ENCODE peak calls at places on chromosomes 5 and 9, in nine cellular contexts. One of them, this sample, is unnamed.

GRCh38 chr9:96015876-96016686 is 140.6 kb downstream of the ERCC6L2 start:
- DNase-seq in left ventricle myocardium inferior: no peak
- DNase-seq in HCT116: no peak
- DNase-seq in IMR-90: peak
- DNase-seq in thoracic aorta: no peak
- DNase-seq in PC-3: no peak
- DNase-seq in pancreas: no peak
- DNase-seq in MM.1S: peak
- DNase-seq in keratinocyte: no peak
- DNase-seq in this sample: no peak

GRCh38 chr9:109401169-109401989 is 80.5 kb upstream of the EPB41L4B start:
- DNase-seq in pancreas: peak
- DNase-seq in thoracic aorta: no peak
- DNase-seq in MM.1S: peak
- DNase-seq in IMR-90: peak
- DNase-seq in left ventricle myocardium inferior: no peak
- DNase-seq in PC-3: peak
- DNase-seq in keratinocyte: peak
- DNase-seq in HCT116: peak
- DNase-seq in this sample: no peak

GRCh38 chr9:78040726-78041125 is 9.1 kb upstream of the GNAQ start:
- DNase-seq in HCT116: no peak
- DNase-seq in IMR-90: no peak
- DNase-seq in thoracic aorta: no peak
- DNase-seq in pancreas: no peak
- DNase-seq in left ventricle myocardium inferior: no peak
- DNase-seq in MM.1S: no peak
- DNase-seq in keratinocyte: no peak
- DNase-seq in PC-3: no peak
- DNase-seq in this sample: no peak

GRCh38 chr9:131282688-131283422 is 6.5 kb upstream of the FAM78A start:
- DNase-seq in left ventricle myocardium inferior: peak
- DNase-seq in keratinocyte: no peak
- DNase-seq in pancreas: no peak
- DNase-seq in PC-3: no peak
- DNase-seq in HCT116: no peak
- DNase-seq in thoracic aorta: no peak
- DNase-seq in IMR-90: peak
- DNase-seq in MM.1S: no peak
- DNase-seq in this sample: no peak

GRCh38 chr5:29077451-29077850 is 2039.1 kb upstream of the CDH9 start:
- DNase-seq in MM.1S: no peak
- DNase-seq in keratinocyte: no peak
- DNase-seq in PC-3: peak
- DNase-seq in thoracic aorta: no peak
- DNase-seq in left ventricle myocardium inferior: no peak
- DNase-seq in IMR-90: no peak
- DNase-seq in pancreas: no peak
- DNase-seq in HCT116: no peak
- DNase-seq in this sample: no peak

GRCh38 chr9:73038613-73039012 is 85.8 kb upstream of the ALDH1A1 start:
- DNase-seq in left ventricle myocardium inferior: peak
- DNase-seq in thoracic aorta: peak
- DNase-seq in keratinocyte: no peak
- DNase-seq in IMR-90: no peak
- DNase-seq in MM.1S: no peak
- DNase-seq in HCT116: no peak
- DNase-seq in PC-3: no peak
- DNase-seq in pancreas: peak
- DNase-seq in this sample: no peak

GRCh38 chr9:88587885-88588628 is 53.1 kb downstream of the NXNL2 start:
- DNase-seq in PC-3: no peak
- DNase-seq in thoracic aorta: no peak
- DNase-seq in IMR-90: peak
- DNase-seq in HCT116: no peak
- DNase-seq in pancreas: no peak
- DNase-seq in MM.1S: no peak
- DNase-seq in keratinocyte: no peak
- DNase-seq in left ventricle myocardium inferior: no peak
- DNase-seq in this sample: no peak

GRCh38 chr5:38462972-38463633 is 93.3 kb downstream of the LIFR start:
- DNase-seq in keratinocyte: no peak
- DNase-seq in IMR-90: peak
- DNase-seq in pancreas: no peak
- DNase-seq in PC-3: peak
- DNase-seq in HCT116: no peak
- DNase-seq in left ventricle myocardium inferior: no peak
- DNase-seq in MM.1S: no peak
- DNase-seq in thoracic aorta: no peak
- DNase-seq in this sample: no peak

GRCh38 chr5:137446611-137447010 is 52.5 kb downstream of the SPOCK1 start:
- DNase-seq in PC-3: no peak
- DNase-seq in IMR-90: no peak
- DNase-seq in MM.1S: no peak
- DNase-seq in keratinocyte: no peak
- DNase-seq in left ventricle myocardium inferior: no peak
- DNase-seq in thoracic aorta: no peak
- DNase-seq in pancreas: no peak
- DNase-seq in HCT116: no peak
- DNase-seq in this sample: no peak

GRCh38 chr5:14687023-14687665 is 22.6 kb downstream of the OTULIN start:
- DNase-seq in MM.1S: no peak
- DNase-seq in thoracic aorta: no peak
- DNase-seq in IMR-90: no peak
- DNase-seq in pancreas: no peak
- DNase-seq in PC-3: no peak
- DNase-seq in left ventricle myocardium inferior: peak
- DNase-seq in HCT116: no peak
- DNase-seq in keratinocyte: no peak
- DNase-seq in this sample: peak

GRCh38 chr5:16907270-16907669 is 28.8 kb downstream of the MYO10 start:
- DNase-seq in pancreas: no peak
- DNase-seq in left ventricle myocardium inferior: no peak
- DNase-seq in keratinocyte: no peak
- DNase-seq in MM.1S: no peak
- DNase-seq in PC-3: no peak
- DNase-seq in HCT116: no peak
- DNase-seq in thoracic aorta: no peak
- DNase-seq in IMR-90: no peak
- DNase-seq in this sample: no peak
- H3K27ac ChIP-seq in pancreas: no peak
- H3K27ac ChIP-seq in left ventricle myocardium inferior: no peak
- H3K27ac ChIP-seq in keratinocyte: no peak
- H3K27ac ChIP-seq in MM.1S: no peak
- H3K27ac ChIP-seq in PC-3: no peak
- H3K27ac ChIP-seq in HCT116: no peak
- H3K27ac ChIP-seq in thoracic aorta: no peak
- H3K27ac ChIP-seq in IMR-90: no peak
- H3K27ac ChIP-seq in this sample: no peak

DNA sequence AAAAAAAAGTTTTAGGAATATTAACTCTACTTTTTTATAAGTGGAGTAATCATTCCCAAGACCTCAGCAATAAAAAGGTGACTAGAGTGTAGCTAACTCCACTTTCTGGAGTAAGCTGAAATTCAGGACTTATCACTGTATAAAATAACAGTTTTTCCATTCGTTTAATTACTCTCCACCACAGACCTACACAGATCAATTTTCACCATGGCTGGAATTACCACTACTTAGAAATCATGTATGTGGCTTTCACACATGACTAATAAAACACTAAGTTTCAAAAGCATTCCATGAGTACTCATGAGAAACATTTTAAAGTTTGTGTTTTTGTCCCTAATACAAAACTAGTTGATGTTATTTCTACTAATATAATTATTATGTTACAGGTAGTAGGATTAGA is 9.9 kb downstream of the PLPP1 start:
- DNase-seq in thoracic aorta: no peak
- DNase-seq in HCT116: no peak
- DNase-seq in PC-3: no peak
- DNase-seq in pancreas: no peak
- DNase-seq in keratinocyte: no peak
- DNase-seq in left ventricle myocardium inferior: no peak
- DNase-seq in MM.1S: no peak
- DNase-seq in IMR-90: no peak
- DNase-seq in this sample: no peak
- H3K27ac ChIP-seq in thoracic aorta: no peak
- H3K27ac ChIP-seq in HCT116: no peak
- H3K27ac ChIP-seq in PC-3: no peak
- H3K27ac ChIP-seq in pancreas: no peak
- H3K27ac ChIP-seq in keratinocyte: no peak
- H3K27ac ChIP-seq in left ventricle myocardium inferior: no peak
- H3K27ac ChIP-seq in MM.1S: no peak
- H3K27ac ChIP-seq in IMR-90: no peak
- H3K27ac ChIP-seq in this sample: no peak

GRCh38 chr5:149782018-149782899 is 52.1 kb downstream of the PPARGC1B start:
- DNase-seq in left ventricle myocardium inferior: peak
- DNase-seq in HCT116: no peak
- DNase-seq in pancreas: no peak
- DNase-seq in IMR-90: no peak
- DNase-seq in keratinocyte: no peak
- DNase-seq in PC-3: no peak
- DNase-seq in thoracic aorta: no peak
- DNase-seq in MM.1S: no peak
- DNase-seq in this sample: no peak
- H3K27ac ChIP-seq in left ventricle myocardium inferior: peak
- H3K27ac ChIP-seq in HCT116: no peak
- H3K27ac ChIP-seq in pancreas: no peak
- H3K27ac ChIP-seq in IMR-90: no peak
- H3K27ac ChIP-seq in keratinocyte: no peak
- H3K27ac ChIP-seq in PC-3: no peak
- H3K27ac ChIP-seq in thoracic aorta: no peak
- H3K27ac ChIP-seq in MM.1S: peak
- H3K27ac ChIP-seq in this sample: no peak

DNA sequence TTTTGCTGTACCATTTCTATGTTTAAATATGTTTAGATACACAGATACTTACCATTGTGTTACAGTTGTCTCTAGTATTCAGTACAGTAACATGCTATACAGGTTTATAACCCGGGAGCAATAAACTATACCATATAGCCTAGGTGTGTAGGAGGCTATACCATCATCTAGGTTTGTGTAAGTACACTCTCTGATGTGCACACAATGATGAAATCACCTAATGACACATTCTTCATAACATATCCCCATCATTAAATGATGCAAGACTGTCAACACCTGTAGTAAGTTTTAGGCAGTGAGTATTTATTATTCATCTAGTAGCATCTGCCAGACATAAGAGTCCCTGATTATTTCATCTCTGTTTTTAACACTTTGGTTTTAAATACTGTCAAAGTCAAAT is 7.3 kb upstream of the DHFR start:
- DNase-seq in MM.1S: no peak
- DNase-seq in keratinocyte: peak
- DNase-seq in HCT116: no peak
- DNase-seq in PC-3: peak
- DNase-seq in IMR-90: no peak
- DNase-seq in thoracic aorta: no peak
- DNase-seq in left ventricle myocardium inferior: no peak
- DNase-seq in pancreas: no peak
- DNase-seq in this sample: no peak
- H3K27ac ChIP-seq in MM.1S: no peak
- H3K27ac ChIP-seq in keratinocyte: peak
- H3K27ac ChIP-seq in HCT116: no peak
- H3K27ac ChIP-seq in PC-3: no peak
- H3K27ac ChIP-seq in IMR-90: no peak
- H3K27ac ChIP-seq in thoracic aorta: no peak
- H3K27ac ChIP-seq in left ventricle myocardium inferior: no peak
- H3K27ac ChIP-seq in pancreas: no peak
- H3K27ac ChIP-seq in this sample: peak

GRCh38 chr5:140312067-140312790 is 9.3 kb upstream of the PFDN1 start:
- DNase-seq in pancreas: no peak
- DNase-seq in PC-3: peak
- DNase-seq in left ventricle myocardium inferior: no peak
- DNase-seq in thoracic aorta: peak
- DNase-seq in IMR-90: peak
- DNase-seq in keratinocyte: no peak
- DNase-seq in HCT116: no peak
- DNase-seq in MM.1S: no peak
- DNase-seq in this sample: peak

GRCh38 chr5:140311011-140311467 is 8.1 kb upstream of the PFDN1 start:
- DNase-seq in IMR-90: peak
- DNase-seq in PC-3: peak
- DNase-seq in MM.1S: no peak
- DNase-seq in keratinocyte: no peak
- DNase-seq in HCT116: no peak
- DNase-seq in thoracic aorta: no peak
- DNase-seq in pancreas: no peak
- DNase-seq in left ventricle myocardium inferior: no peak
- DNase-seq in this sample: no peak

GRCh38 chr5:140309706-140310249 is 6.9 kb upstream of the PFDN1 start:
- DNase-seq in PC-3: no peak
- DNase-seq in thoracic aorta: no peak
- DNase-seq in HCT116: no peak
- DNase-seq in keratinocyte: no peak
- DNase-seq in MM.1S: no peak
- DNase-seq in left ventricle myocardium inferior: no peak
- DNase-seq in IMR-90: no peak
- DNase-seq in pancreas: no peak
- DNase-seq in this sample: no peak

GRCh38 chr5:140310434-140310833 is 7.5 kb upstream of the PFDN1 start:
- DNase-seq in thoracic aorta: no peak
- DNase-seq in PC-3: peak
- DNase-seq in IMR-90: no peak
- DNase-seq in left ventricle myocardium inferior: no peak
- DNase-seq in HCT116: no peak
- DNase-seq in MM.1S: no peak
- DNase-seq in pancreas: no peak
- DNase-seq in keratinocyte: no peak
- DNase-seq in this sample: no peak

DNA sequence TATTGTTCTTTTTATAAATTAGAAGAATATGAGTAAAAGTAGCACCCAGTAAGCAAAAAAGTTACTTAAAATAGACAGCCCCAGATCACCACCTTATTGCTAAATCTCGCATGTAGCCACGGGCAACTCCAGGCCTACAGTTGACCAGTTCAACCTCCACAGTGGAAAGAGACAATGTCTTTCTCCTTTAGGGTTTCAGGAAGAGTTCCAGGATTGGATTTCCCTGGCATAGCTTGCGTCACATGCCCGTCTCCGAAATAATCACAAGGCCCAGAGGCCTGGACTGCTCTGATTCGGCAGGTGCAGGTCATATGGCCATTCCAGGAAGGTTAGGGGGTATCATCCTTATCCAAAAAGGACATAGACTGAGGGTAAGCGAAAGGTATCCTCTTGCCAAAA is 9.9 kb upstream of the PFDN1 start:
- DNase-seq in IMR-90: no peak
- DNase-seq in keratinocyte: no peak
- DNase-seq in thoracic aorta: no peak
- DNase-seq in HCT116: no peak
- DNase-seq in PC-3: no peak
- DNase-seq in pancreas: no peak
- DNase-seq in MM.1S: no peak
- DNase-seq in left ventricle myocardium inferior: no peak
- DNase-seq in this sample: no peak
- H3K27ac ChIP-seq in IMR-90: peak
- H3K27ac ChIP-seq in keratinocyte: peak
- H3K27ac ChIP-seq in thoracic aorta: peak
- H3K27ac ChIP-seq in HCT116: no peak
- H3K27ac ChIP-seq in PC-3: peak
- H3K27ac ChIP-seq in pancreas: peak
- H3K27ac ChIP-seq in MM.1S: no peak
- H3K27ac ChIP-seq in left ventricle myocardium inferior: peak
- H3K27ac ChIP-seq in this sample: peak

This sample was measured in epithelial cell of prostate.